ENCODE peak calls at places on chromosomes 4 and X, in five cellular contexts. Z is germinal center, S is NCI-H748 treated with DMSO at 0.1 percent for 48 hours, F is lower leg skin, M is CD14-positive monocyte. I is an unnamed sample.

GRCh38 chr4:105461221-105462041 is 12.4 kb downstream of the PPA2 start:
- DNase-seq in S (no peak), F (no peak), Z (no peak), M (no peak), I (no peak)

GRCh38 chr4:6071191-6071958 is 53.1 kb upstream of the C4orf50 start:
- DNase-seq in Z (no peak), S (no peak), M (no peak), F (no peak), I (peak)

GRCh38 chrX:26295425-26295824 is 79.5 kb downstream of the MAGEB5 start:
- DNase-seq in M (no peak), Z (no peak), S (no peak), F (no peak), I (no peak)

GRCh38 chrX:46978341-46979291 is 66.4 kb downstream of the JADE3 start:
- DNase-seq in M (peak), Z (peak), F (peak), S (peak), I (peak)

GRCh38 chrX:130555341-130555740 is 153.6 kb downstream of the RBMX2 start:
- DNase-seq in Z (no peak), M (no peak), S (no peak), F (no peak), I (no peak)

GRCh38 chr4:56689231-56689630 is 8.1 kb upstream of the HOPX start:
- DNase-seq in S (no peak), M (no peak), F (no peak), Z (no peak), I (no peak)

GRCh38 chr4:47562297-47562696 is 77.2 kb downstream of the ATP10D start:
- DNase-seq in Z (no peak), M (no peak), S (no peak), F (no peak), I (no peak)

GRCh38 chr4:110005461-110006056 is 92.9 kb downstream of the EGF start:
- DNase-seq in M (no peak), S (peak), F (no peak), Z (peak), I (peak)

GRCh38 chrX:46209768-46210167 is 335.5 kb downstream of the ZNF674 start:
- DNase-seq in M (no peak), Z (no peak), S (no peak), F (no peak), I (no peak)

GRCh38 chr4:152454398-152455011 is 81.4 kb downstream of the FBXW7 start:
- DNase-seq in Z (peak), F (no peak), S (peak), M (no peak), I (no peak)

I was measured in NCI-H146.